ENCODE peak calls at places on chromosomes 7 and 10, in four cellular contexts. One of them, this sample, is unnamed.

GRCh38 chr7:91267558-91267955 is 3.3 kb downstream of the FZD1 start:
- DNase-seq in HCT116: no peak
- DNase-seq in colonic mucosa: no peak
- DNase-seq in keratinocyte: no peak
- DNase-seq in this sample: no peak

GRCh38 chr7:134701272-134701671 is 54.6 kb downstream of the BPGM start:
- DNase-seq in HCT116: no peak
- DNase-seq in colonic mucosa: no peak
- DNase-seq in keratinocyte: no peak
- DNase-seq in this sample: peak; percentile 80

GRCh38 chr10:27998178-27998953 is 513 bp downstream of the ODAD2 start:
- DNase-seq in HCT116: no peak
- DNase-seq in colonic mucosa: no peak
- DNase-seq in keratinocyte: no peak
- DNase-seq in this sample: no peak

GRCh38 chr10:68342909-68343516 is 10.3 kb upstream of the PBLD start:
- DNase-seq in HCT116: no peak
- DNase-seq in colonic mucosa: no peak
- DNase-seq in keratinocyte: no peak
- DNase-seq in this sample: no peak

GRCh38 chr10:86583983-86584382 is 62.4 kb upstream of the WAPL start:
- DNase-seq in HCT116: no peak
- DNase-seq in colonic mucosa: no peak
- DNase-seq in keratinocyte: no peak
- DNase-seq in this sample: peak; percentile 74

GRCh38 chr7:1691096-1691495 is 21.0 kb downstream of the ELFN1 start:
- DNase-seq in HCT116: no peak
- DNase-seq in colonic mucosa: no peak
- DNase-seq in keratinocyte: no peak
- DNase-seq in this sample: no peak

GRCh38 chr7:139340808-139341057 is 404 bp upstream of the FMC1 start:
- DNase-seq in HCT116: no peak
- DNase-seq in colonic mucosa: no peak
- DNase-seq in keratinocyte: no peak
- DNase-seq in this sample: no peak

GRCh38 chr10:60818134-60818770 is 40.0 kb downstream of the CDK1 start:
- DNase-seq in HCT116: no peak
- DNase-seq in colonic mucosa: no peak
- DNase-seq in keratinocyte: no peak
- DNase-seq in this sample: no peak

GRCh38 chr7:100065452-100066186 is 15.9 kb downstream of the ZNF3 start:
- DNase-seq in HCT116: no peak
- DNase-seq in colonic mucosa: no peak
- DNase-seq in keratinocyte: no peak
- DNase-seq in this sample: no peak

GRCh38 chr10:133158756-133159610 is 1.0 kb upstream of the KNDC1 start:
- DNase-seq in HCT116: no peak
- DNase-seq in colonic mucosa: no peak
- DNase-seq in keratinocyte: no peak
- DNase-seq in this sample: no peak

GRCh38 chr7:152424348-152425108 is 11.3 kb downstream of the KMT2C start:
- DNase-seq in HCT116: no peak
- DNase-seq in colonic mucosa: no peak
- DNase-seq in keratinocyte: no peak
- DNase-seq in this sample: no peak

GRCh38 chr10:20110435-20111119 is 294.3 kb downstream of the PLXDC2 start:
- DNase-seq in HCT116: no peak
- DNase-seq in colonic mucosa: no peak
- DNase-seq in keratinocyte: no peak
- DNase-seq in this sample: no peak
- H3K9ac ChIP-seq in HCT116: no peak overlapping the region
- H3K9ac ChIP-seq in colonic mucosa: no peak overlapping the region
- H3K9ac ChIP-seq in keratinocyte: no peak overlapping the region
- H3K9ac ChIP-seq in this sample: no peak overlapping the region

DNA sequence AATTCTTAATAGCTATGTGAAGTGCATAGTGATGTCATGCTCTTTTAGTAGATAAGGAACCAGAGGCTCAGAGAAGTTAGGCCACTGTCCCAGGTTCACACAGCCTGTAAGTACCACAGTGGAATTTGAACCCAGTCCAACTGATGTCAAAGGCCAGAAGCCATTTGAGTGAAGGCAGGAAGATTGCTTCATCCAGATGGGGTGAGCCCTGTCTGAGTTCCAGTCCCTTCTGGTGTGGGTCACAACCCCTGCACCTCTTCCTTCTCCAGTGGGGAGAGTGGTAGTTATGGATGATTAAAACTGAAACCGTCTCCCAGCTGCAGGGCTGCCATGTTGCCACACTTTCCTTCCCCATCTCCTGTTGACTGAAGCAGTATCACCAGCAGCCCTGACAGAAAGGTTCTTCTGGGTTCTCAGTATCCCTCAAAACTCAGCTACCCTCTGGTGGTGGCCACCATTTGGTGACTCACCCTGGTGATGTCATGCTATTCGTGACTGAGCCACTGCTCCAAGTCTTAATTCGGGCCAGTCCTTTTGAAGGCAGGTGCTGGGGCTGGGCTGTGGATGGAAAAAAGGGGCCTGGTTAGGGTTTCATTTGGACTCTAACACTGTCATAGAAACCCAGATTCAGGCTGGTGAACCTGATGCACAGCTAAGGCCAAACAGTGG is 1.5 kb upstream of the C10orf95 start:
- DNase-seq in HCT116: peak; percentile 69
- DNase-seq in colonic mucosa: no peak
- DNase-seq in keratinocyte: no peak
- DNase-seq in this sample: no peak
- H3K9ac ChIP-seq in HCT116: peak overlapping the region; percentile 7
- H3K9ac ChIP-seq in colonic mucosa: no peak overlapping the region
- H3K9ac ChIP-seq in keratinocyte: no peak overlapping the region
- H3K9ac ChIP-seq in this sample: peak overlapping the region; percentile 8

GRCh38 chr7:125927556-125927955 is 997.9 kb upstream of the POT1 start:
- DNase-seq in HCT116: no peak
- DNase-seq in colonic mucosa: no peak
- DNase-seq in keratinocyte: no peak
- DNase-seq in this sample: no peak

GRCh38 chr7:125924037-125924436 is 994.4 kb upstream of the POT1 start:
- DNase-seq in HCT116: no peak
- DNase-seq in colonic mucosa: no peak
- DNase-seq in keratinocyte: no peak
- DNase-seq in this sample: no peak

GRCh38 chr7:125930848-125931247 is 1001.2 kb upstream of the POT1 start:
- DNase-seq in HCT116: no peak
- DNase-seq in colonic mucosa: no peak
- DNase-seq in keratinocyte: no peak
- DNase-seq in this sample: no peak

GRCh38 chr7:125926621-125927020 is 997.0 kb upstream of the POT1 start:
- DNase-seq in HCT116: no peak
- DNase-seq in colonic mucosa: no peak
- DNase-seq in keratinocyte: peak; percentile 21
- DNase-seq in this sample: no peak
- H3K9ac ChIP-seq in HCT116: no peak overlapping the region
- H3K9ac ChIP-seq in colonic mucosa: no peak overlapping the region
- H3K9ac ChIP-seq in keratinocyte: no peak overlapping the region
- H3K9ac ChIP-seq in this sample: no peak overlapping the region

GRCh38 chr7:95578299-95578855 is 17.9 kb downstream of the PDK4 start:
- DNase-seq in HCT116: no peak
- DNase-seq in colonic mucosa: no peak
- DNase-seq in keratinocyte: no peak
- DNase-seq in this sample: no peak
- H3K9ac ChIP-seq in HCT116: no peak overlapping the region
- H3K9ac ChIP-seq in colonic mucosa: no peak overlapping the region
- H3K9ac ChIP-seq in keratinocyte: no peak overlapping the region
- H3K9ac ChIP-seq in this sample: no peak overlapping the region

DNA sequence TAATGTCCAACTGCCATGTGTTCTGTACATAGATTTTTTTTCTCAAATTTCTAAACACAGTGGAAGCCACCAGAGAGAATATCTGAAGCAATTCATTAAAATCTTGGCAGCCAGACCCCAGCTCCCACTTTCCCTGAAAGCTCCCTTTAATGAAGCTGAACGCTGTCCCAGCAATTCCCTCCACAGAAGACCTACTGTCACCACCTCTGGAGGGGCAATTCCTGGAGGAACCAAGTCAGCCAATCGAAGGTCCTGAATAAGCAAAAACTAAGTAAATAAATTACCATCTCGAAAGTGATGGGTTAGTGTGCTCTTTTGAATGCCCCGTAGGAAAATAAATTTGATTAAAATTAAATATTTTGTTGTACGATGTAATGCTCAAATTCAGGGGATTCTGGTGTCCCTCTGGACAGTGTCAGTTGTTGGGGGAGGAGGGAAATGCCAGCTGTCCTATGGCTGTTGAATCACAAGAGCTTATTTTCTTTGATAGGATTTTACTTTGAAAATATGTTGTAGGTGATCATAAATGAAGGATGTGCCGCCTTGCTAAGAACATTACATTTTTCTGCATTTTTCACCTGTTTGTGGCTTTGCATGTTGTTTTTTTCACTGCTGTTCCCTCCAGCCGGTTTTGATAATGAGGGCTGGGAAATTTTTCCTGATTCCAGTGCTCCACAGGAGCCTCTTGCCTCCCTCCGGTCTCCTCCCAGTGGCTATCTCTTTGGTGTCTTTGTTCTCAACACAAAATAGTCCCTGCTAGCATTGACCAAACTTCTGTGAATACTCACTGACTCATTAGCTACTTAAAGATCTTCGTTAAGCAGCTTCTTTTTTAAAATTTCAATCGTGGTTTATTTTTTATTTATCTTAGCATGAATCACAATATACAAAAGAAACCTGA is 9.3 kb upstream of the GSAP start:
- DNase-seq in HCT116: peak; percentile 59
- DNase-seq in colonic mucosa: no peak
- DNase-seq in keratinocyte: peak; percentile 35
- DNase-seq in this sample: no peak
- H3K9ac ChIP-seq in HCT116: no peak overlapping the region
- H3K9ac ChIP-seq in colonic mucosa: no peak overlapping the region
- H3K9ac ChIP-seq in keratinocyte: peak overlapping the region; percentile 43
- H3K9ac ChIP-seq in this sample: peak overlapping the region; percentile 15

GRCh38 chr7:151320263-151320845 is 21.3 kb upstream of the NUB1 start:
- DNase-seq in HCT116: no peak
- DNase-seq in colonic mucosa: no peak
- DNase-seq in keratinocyte: no peak
- DNase-seq in this sample: no peak

GRCh38 chr7:151321341-151321740 is 20.3 kb upstream of the NUB1 start:
- DNase-seq in HCT116: no peak
- DNase-seq in colonic mucosa: no peak
- DNase-seq in keratinocyte: no peak
- DNase-seq in this sample: no peak

GRCh38 chr7:151319189-151319588 is 22.4 kb upstream of the NUB1 start:
- DNase-seq in HCT116: no peak
- DNase-seq in colonic mucosa: no peak
- DNase-seq in keratinocyte: no peak
- DNase-seq in this sample: no peak

GRCh38 chr7:151327022-151327421 is 14.6 kb upstream of the NUB1 start:
- DNase-seq in HCT116: no peak
- DNase-seq in colonic mucosa: no peak
- DNase-seq in keratinocyte: no peak
- DNase-seq in this sample: no peak

GRCh38 chr7:151322893-151323292 is 18.7 kb upstream of the NUB1 start:
- DNase-seq in HCT116: no peak
- DNase-seq in colonic mucosa: no peak
- DNase-seq in keratinocyte: no peak
- DNase-seq in this sample: no peak
- H3K9ac ChIP-seq in HCT116: no peak overlapping the region
- H3K9ac ChIP-seq in colonic mucosa: no peak overlapping the region
- H3K9ac ChIP-seq in keratinocyte: no peak overlapping the region
- H3K9ac ChIP-seq in this sample: no peak overlapping the region

This sample was measured in Karpas-422.